ENCODE peak calls at places on chromosome 10, in ten cellular contexts. One of them, this sample, is unnamed.

GRCh38 chr10:21976280-21976679 is 27.2 kb downstream of the DNAJC1 start:
- DNase-seq in NCI-H774: no peak
- DNase-seq in AG09319: no peak
- DNase-seq in activated CD8-positive, alpha-beta memory T cell treated with anti-CD3 and anti-CD28 coated beads for 1 hour: no peak
- DNase-seq in neural crest cell: no peak
- DNase-seq in stimulated activated CD4-positive, alpha-beta T cell treated with anti-CD3 and anti-CD28 coated beads, Interleukin-15, amount 100 ng/mL, for 1 hour: no peak
- DNase-seq in IMR-90: no peak
- DNase-seq in A172: no peak
- DNase-seq in kidney glomerular epithelial cell: no peak
- DNase-seq in activated naive CD4-positive, alpha-beta T cell: no peak
- DNase-seq in this sample: no peak

GRCh38 chr10:29636178-29636577 is 1.4 kb upstream of the SVIL start:
- DNase-seq in NCI-H774: peak
- DNase-seq in AG09319: no peak
- DNase-seq in activated CD8-positive, alpha-beta memory T cell treated with anti-CD3 and anti-CD28 coated beads for 1 hour: no peak
- DNase-seq in neural crest cell: no peak
- DNase-seq in stimulated activated CD4-positive, alpha-beta T cell treated with anti-CD3 and anti-CD28 coated beads, Interleukin-15, amount 100 ng/mL, for 1 hour: no peak
- DNase-seq in IMR-90: peak
- DNase-seq in A172: peak
- DNase-seq in kidney glomerular epithelial cell: peak
- DNase-seq in activated naive CD4-positive, alpha-beta T cell: no peak
- DNase-seq in this sample: no peak

GRCh38 chr10:26430641-26431163 is 7.4 kb upstream of the APBB1IP start:
- DNase-seq in NCI-H774: no peak
- DNase-seq in AG09319: no peak
- DNase-seq in activated CD8-positive, alpha-beta memory T cell treated with anti-CD3 and anti-CD28 coated beads for 1 hour: no peak
- DNase-seq in neural crest cell: no peak
- DNase-seq in stimulated activated CD4-positive, alpha-beta T cell treated with anti-CD3 and anti-CD28 coated beads, Interleukin-15, amount 100 ng/mL, for 1 hour: no peak
- DNase-seq in IMR-90: no peak
- DNase-seq in A172: peak
- DNase-seq in kidney glomerular epithelial cell: no peak
- DNase-seq in activated naive CD4-positive, alpha-beta T cell: no peak
- DNase-seq in this sample: no peak

GRCh38 chr10:11263767-11264166 is 246.1 kb downstream of the CELF2 start:
- DNase-seq in NCI-H774: no peak
- DNase-seq in AG09319: no peak
- DNase-seq in activated CD8-positive, alpha-beta memory T cell treated with anti-CD3 and anti-CD28 coated beads for 1 hour: no peak
- DNase-seq in neural crest cell: no peak
- DNase-seq in stimulated activated CD4-positive, alpha-beta T cell treated with anti-CD3 and anti-CD28 coated beads, Interleukin-15, amount 100 ng/mL, for 1 hour: no peak
- DNase-seq in IMR-90: no peak
- DNase-seq in A172: no peak
- DNase-seq in kidney glomerular epithelial cell: no peak
- DNase-seq in activated naive CD4-positive, alpha-beta T cell: no peak
- DNase-seq in this sample: no peak

GRCh38 chr10:94405406-94405805 is 3.1 kb downstream of the TBC1D12 start:
- DNase-seq in NCI-H774: no peak
- DNase-seq in AG09319: no peak
- DNase-seq in activated CD8-positive, alpha-beta memory T cell treated with anti-CD3 and anti-CD28 coated beads for 1 hour: no peak
- DNase-seq in neural crest cell: no peak
- DNase-seq in stimulated activated CD4-positive, alpha-beta T cell treated with anti-CD3 and anti-CD28 coated beads, Interleukin-15, amount 100 ng/mL, for 1 hour: no peak
- DNase-seq in IMR-90: no peak
- DNase-seq in A172: no peak
- DNase-seq in kidney glomerular epithelial cell: no peak
- DNase-seq in activated naive CD4-positive, alpha-beta T cell: no peak
- DNase-seq in this sample: no peak

GRCh38 chr10:103693070-103693811 is 162.1 kb downstream of the SH3PXD2A start:
- DNase-seq in NCI-H774: no peak
- DNase-seq in AG09319: no peak
- DNase-seq in activated CD8-positive, alpha-beta memory T cell treated with anti-CD3 and anti-CD28 coated beads for 1 hour: no peak
- DNase-seq in neural crest cell: no peak
- DNase-seq in stimulated activated CD4-positive, alpha-beta T cell treated with anti-CD3 and anti-CD28 coated beads, Interleukin-15, amount 100 ng/mL, for 1 hour: no peak
- DNase-seq in IMR-90: no peak
- DNase-seq in A172: no peak
- DNase-seq in kidney glomerular epithelial cell: no peak
- DNase-seq in activated naive CD4-positive, alpha-beta T cell: no peak
- DNase-seq in this sample: no peak

GRCh38 chr10:69957516-69958231 is 95.0 kb upstream of the MACROH2A2 start:
- DNase-seq in NCI-H774: no peak
- DNase-seq in AG09319: no peak
- DNase-seq in activated CD8-positive, alpha-beta memory T cell treated with anti-CD3 and anti-CD28 coated beads for 1 hour: no peak
- DNase-seq in neural crest cell: no peak
- DNase-seq in stimulated activated CD4-positive, alpha-beta T cell treated with anti-CD3 and anti-CD28 coated beads, Interleukin-15, amount 100 ng/mL, for 1 hour: no peak
- DNase-seq in IMR-90: no peak
- DNase-seq in A172: no peak
- DNase-seq in kidney glomerular epithelial cell: no peak
- DNase-seq in activated naive CD4-positive, alpha-beta T cell: no peak
- DNase-seq in this sample: no peak

GRCh38 chr10:132858121-132859081 is 72.5 kb upstream of the NKX6-2 start:
- DNase-seq in NCI-H774: no peak
- DNase-seq in AG09319: no peak
- DNase-seq in activated CD8-positive, alpha-beta memory T cell treated with anti-CD3 and anti-CD28 coated beads for 1 hour: no peak
- DNase-seq in neural crest cell: no peak
- DNase-seq in stimulated activated CD4-positive, alpha-beta T cell treated with anti-CD3 and anti-CD28 coated beads, Interleukin-15, amount 100 ng/mL, for 1 hour: no peak
- DNase-seq in IMR-90: no peak
- DNase-seq in A172: no peak
- DNase-seq in kidney glomerular epithelial cell: no peak
- DNase-seq in activated naive CD4-positive, alpha-beta T cell: no peak
- DNase-seq in this sample: no peak

GRCh38 chr10:119349341-119349740 is 142.0 kb downstream of the GRK5 start:
- DNase-seq in NCI-H774: no peak
- DNase-seq in AG09319: no peak
- DNase-seq in activated CD8-positive, alpha-beta memory T cell treated with anti-CD3 and anti-CD28 coated beads for 1 hour: no peak
- DNase-seq in neural crest cell: no peak
- DNase-seq in stimulated activated CD4-positive, alpha-beta T cell treated with anti-CD3 and anti-CD28 coated beads, Interleukin-15, amount 100 ng/mL, for 1 hour: no peak
- DNase-seq in IMR-90: no peak
- DNase-seq in A172: no peak
- DNase-seq in kidney glomerular epithelial cell: no peak
- DNase-seq in activated naive CD4-positive, alpha-beta T cell: no peak
- DNase-seq in this sample: no peak

GRCh38 chr10:14146501-14146900 is 184.2 kb downstream of the FRMD4A start:
- DNase-seq in NCI-H774: no peak
- DNase-seq in AG09319: no peak
- DNase-seq in activated CD8-positive, alpha-beta memory T cell treated with anti-CD3 and anti-CD28 coated beads for 1 hour: no peak
- DNase-seq in neural crest cell: no peak
- DNase-seq in stimulated activated CD4-positive, alpha-beta T cell treated with anti-CD3 and anti-CD28 coated beads, Interleukin-15, amount 100 ng/mL, for 1 hour: no peak
- DNase-seq in IMR-90: peak
- DNase-seq in A172: peak
- DNase-seq in kidney glomerular epithelial cell: no peak
- DNase-seq in activated naive CD4-positive, alpha-beta T cell: no peak
- DNase-seq in this sample: no peak

GRCh38 chr10:10642741-10643280 is 374.9 kb upstream of the CELF2 start:
- DNase-seq in NCI-H774: no peak
- DNase-seq in AG09319: no peak
- DNase-seq in activated CD8-positive, alpha-beta memory T cell treated with anti-CD3 and anti-CD28 coated beads for 1 hour: no peak
- DNase-seq in neural crest cell: no peak
- DNase-seq in stimulated activated CD4-positive, alpha-beta T cell treated with anti-CD3 and anti-CD28 coated beads, Interleukin-15, amount 100 ng/mL, for 1 hour: no peak
- DNase-seq in IMR-90: peak
- DNase-seq in A172: no peak
- DNase-seq in kidney glomerular epithelial cell: no peak
- DNase-seq in activated naive CD4-positive, alpha-beta T cell: no peak
- DNase-seq in this sample: no peak

GRCh38 chr10:125038637-125039036 is 96.7 kb downstream of the ZRANB1 start:
- DNase-seq in NCI-H774: no peak
- DNase-seq in AG09319: no peak
- DNase-seq in activated CD8-positive, alpha-beta memory T cell treated with anti-CD3 and anti-CD28 coated beads for 1 hour: no peak
- DNase-seq in neural crest cell: no peak
- DNase-seq in stimulated activated CD4-positive, alpha-beta T cell treated with anti-CD3 and anti-CD28 coated beads, Interleukin-15, amount 100 ng/mL, for 1 hour: no peak
- DNase-seq in IMR-90: no peak
- DNase-seq in A172: peak
- DNase-seq in kidney glomerular epithelial cell: no peak
- DNase-seq in activated naive CD4-positive, alpha-beta T cell: no peak
- DNase-seq in this sample: no peak

GRCh38 chr10:131350245-131350644 is 38.7 kb upstream of the TCERG1L start:
- DNase-seq in NCI-H774: no peak
- DNase-seq in AG09319: no peak
- DNase-seq in activated CD8-positive, alpha-beta memory T cell treated with anti-CD3 and anti-CD28 coated beads for 1 hour: no peak
- DNase-seq in neural crest cell: no peak
- DNase-seq in stimulated activated CD4-positive, alpha-beta T cell treated with anti-CD3 and anti-CD28 coated beads, Interleukin-15, amount 100 ng/mL, for 1 hour: no peak
- DNase-seq in IMR-90: no peak
- DNase-seq in A172: no peak
- DNase-seq in kidney glomerular epithelial cell: no peak
- DNase-seq in activated naive CD4-positive, alpha-beta T cell: no peak
- DNase-seq in this sample: no peak

GRCh38 chr10:32114500-32114899 is 58.3 kb upstream of the KIF5B start:
- DNase-seq in NCI-H774: no peak
- DNase-seq in AG09319: no peak
- DNase-seq in activated CD8-positive, alpha-beta memory T cell treated with anti-CD3 and anti-CD28 coated beads for 1 hour: no peak
- DNase-seq in neural crest cell: no peak
- DNase-seq in stimulated activated CD4-positive, alpha-beta T cell treated with anti-CD3 and anti-CD28 coated beads, Interleukin-15, amount 100 ng/mL, for 1 hour: no peak
- DNase-seq in IMR-90: no peak
- DNase-seq in A172: no peak
- DNase-seq in kidney glomerular epithelial cell: no peak
- DNase-seq in activated naive CD4-positive, alpha-beta T cell: no peak
- DNase-seq in this sample: no peak

GRCh38 chr10:94210465-94211186 is 152.1 kb downstream of the NOC3L start:
- DNase-seq in NCI-H774: no peak
- DNase-seq in AG09319: no peak
- DNase-seq in activated CD8-positive, alpha-beta memory T cell treated with anti-CD3 and anti-CD28 coated beads for 1 hour: no peak
- DNase-seq in neural crest cell: no peak
- DNase-seq in stimulated activated CD4-positive, alpha-beta T cell treated with anti-CD3 and anti-CD28 coated beads, Interleukin-15, amount 100 ng/mL, for 1 hour: no peak
- DNase-seq in IMR-90: no peak
- DNase-seq in A172: no peak
- DNase-seq in kidney glomerular epithelial cell: no peak
- DNase-seq in activated naive CD4-positive, alpha-beta T cell: no peak
- DNase-seq in this sample: no peak

GRCh38 chr10:30207485-30208052 is 141.5 kb downstream of the MTPAP start:
- DNase-seq in NCI-H774: no peak
- DNase-seq in AG09319: no peak
- DNase-seq in activated CD8-positive, alpha-beta memory T cell treated with anti-CD3 and anti-CD28 coated beads for 1 hour: no peak
- DNase-seq in neural crest cell: no peak
- DNase-seq in stimulated activated CD4-positive, alpha-beta T cell treated with anti-CD3 and anti-CD28 coated beads, Interleukin-15, amount 100 ng/mL, for 1 hour: no peak
- DNase-seq in IMR-90: peak
- DNase-seq in A172: peak
- DNase-seq in kidney glomerular epithelial cell: no peak
- DNase-seq in activated naive CD4-positive, alpha-beta T cell: no peak
- DNase-seq in this sample: no peak

GRCh38 chr10:70512149-70512611 is 33.6 kb downstream of the PALD1 start:
- DNase-seq in NCI-H774: no peak
- DNase-seq in AG09319: no peak
- DNase-seq in activated CD8-positive, alpha-beta memory T cell treated with anti-CD3 and anti-CD28 coated beads for 1 hour: no peak
- DNase-seq in neural crest cell: no peak
- DNase-seq in stimulated activated CD4-positive, alpha-beta T cell treated with anti-CD3 and anti-CD28 coated beads, Interleukin-15, amount 100 ng/mL, for 1 hour: no peak
- DNase-seq in IMR-90: peak
- DNase-seq in A172: no peak
- DNase-seq in kidney glomerular epithelial cell: no peak
- DNase-seq in activated naive CD4-positive, alpha-beta T cell: no peak
- DNase-seq in this sample: no peak

GRCh38 chr10:3323865-3324498 is 151.4 kb upstream of the PITRM1 start:
- DNase-seq in NCI-H774: no peak
- DNase-seq in AG09319: no peak
- DNase-seq in activated CD8-positive, alpha-beta memory T cell treated with anti-CD3 and anti-CD28 coated beads for 1 hour: no peak
- DNase-seq in neural crest cell: no peak
- DNase-seq in stimulated activated CD4-positive, alpha-beta T cell treated with anti-CD3 and anti-CD28 coated beads, Interleukin-15, amount 100 ng/mL, for 1 hour: no peak
- DNase-seq in IMR-90: no peak
- DNase-seq in A172: peak
- DNase-seq in kidney glomerular epithelial cell: no peak
- DNase-seq in activated naive CD4-positive, alpha-beta T cell: no peak
- DNase-seq in this sample: no peak

This sample was measured in central memory CD8-positive, alpha-beta T cell.